ENCODE peak calls at places on chromosomes 16 and 17, in seven cellular contexts. O is IMR-90, R is A549, A is HepG2, P is H1, Q is GM12878, U is K562. M is an unnamed sample.

GRCh38 chr16:50570808-50571598 is 22.8 kb downstream of the NKD1 start:
- DNase-seq in O (no peak), A (no peak), P (no peak), U (no peak), R (no peak), Q (no peak), M (no peak)

GRCh38 chr16:55406651-55407050 is 72.3 kb upstream of the MMP2 start:
- DNase-seq in U (no peak), O (no peak), A (no peak), Q (no peak), P (no peak), R (no peak), M (no peak)

GRCh38 chr17:68871447-68871846 is 83.7 kb downstream of the ABCA8 start:
- DNase-seq in U (no peak), O (no peak), R (no peak), P (no peak), Q (no peak), A (no peak), M (no peak)

GRCh38 chr17:33983824-33984574 is 271.1 kb upstream of the CCL2 start:
- DNase-seq in U (no peak), A (no peak), P (no peak), R (no peak), Q (no peak), O (no peak), M (no peak)

GRCh38 chr17:73697872-73698271 is 53.6 kb upstream of the SDK2 start:
- DNase-seq in O (no peak), U (no peak), Q (no peak), A (peak; percentile 76), R (no peak), P (peak; percentile 46), M (no peak)

GRCh38 chr17:78315355-78316114 is 44.3 kb downstream of the SOCS3 start:
- DNase-seq in P (no peak), A (peak; percentile 45), U (peak; percentile 86), O (peak; percentile 92), Q (peak; percentile 33), R (peak; percentile 99), M (peak; percentile 88)

GRCh38 chr17:79019631-79020584 is 4.1 kb upstream of the C1QTNF1 start:
- DNase-seq in A (peak; percentile 79), O (peak; percentile 78), P (no peak), U (peak; percentile 56), R (peak; percentile 71), Q (no peak), M (peak; percentile 76)

GRCh38 chr16:11949527-11949926 is 7.7 kb upstream of the NPIPB2 start:
- DNase-seq in Q (no peak), A (peak; percentile 73), R (peak; percentile 55), P (peak; percentile 56), U (peak; percentile 58), O (peak; percentile 47), M (peak; percentile 28)

GRCh38 chr16:76800196-76800595 is 390.8 kb upstream of the MON1B start:
- DNase-seq in P (no peak), O (no peak), A (no peak), U (no peak), Q (no peak), R (no peak), M (no peak)

GRCh38 chr17:48544356-48545021 is 420 bp downstream of the HOXB2 start:
- DNase-seq in P (no peak), A (no peak), U (peak; percentile 73), Q (no peak), R (no peak), O (peak; percentile 93), M (no peak)

GRCh38 chr16:67227567-67227921 is 614 bp downstream of the TMEM208 start:
- DNase-seq in Q (no peak), A (no peak), P (no peak), R (no peak), O (no peak), U (no peak), M (no peak)

GRCh38 chr16:67260426-67261063 is 11.8 kb downstream of the SLC9A5 start:
- DNase-seq in A (peak; percentile 56), O (peak; percentile 72), P (no peak), Q (no peak), R (no peak), U (peak; percentile 63), M (no peak)

GRCh38 chr16:50133214-50133613 is 19.9 kb upstream of the TENT4B start:
- DNase-seq in U (no peak), Q (no peak), A (no peak), P (no peak), O (no peak), R (no peak), M (no peak)

GRCh38 chr17:81160306-81160705 is 5.0 kb upstream of the PVALEF start:
- DNase-seq in A (no peak), O (no peak), Q (no peak), R (no peak), P (no peak), U (no peak), M (no peak)

GRCh38 chr17:81161536-81161935 is 3.8 kb upstream of the PVALEF start:
- DNase-seq in U (no peak), R (no peak), A (no peak), Q (no peak), P (no peak), O (no peak), M (no peak)

GRCh38 chr17:81161972-81162371 is 3.3 kb upstream of the PVALEF start:
- DNase-seq in Q (no peak), R (no peak), P (no peak), A (no peak), U (no peak), O (no peak), M (no peak)

GRCh38 chr17:81159611-81160265 is 5.6 kb upstream of the PVALEF start:
- DNase-seq in O (no peak), Q (no peak), R (no peak), U (no peak), A (no peak), P (no peak), M (no peak)

DNA sequence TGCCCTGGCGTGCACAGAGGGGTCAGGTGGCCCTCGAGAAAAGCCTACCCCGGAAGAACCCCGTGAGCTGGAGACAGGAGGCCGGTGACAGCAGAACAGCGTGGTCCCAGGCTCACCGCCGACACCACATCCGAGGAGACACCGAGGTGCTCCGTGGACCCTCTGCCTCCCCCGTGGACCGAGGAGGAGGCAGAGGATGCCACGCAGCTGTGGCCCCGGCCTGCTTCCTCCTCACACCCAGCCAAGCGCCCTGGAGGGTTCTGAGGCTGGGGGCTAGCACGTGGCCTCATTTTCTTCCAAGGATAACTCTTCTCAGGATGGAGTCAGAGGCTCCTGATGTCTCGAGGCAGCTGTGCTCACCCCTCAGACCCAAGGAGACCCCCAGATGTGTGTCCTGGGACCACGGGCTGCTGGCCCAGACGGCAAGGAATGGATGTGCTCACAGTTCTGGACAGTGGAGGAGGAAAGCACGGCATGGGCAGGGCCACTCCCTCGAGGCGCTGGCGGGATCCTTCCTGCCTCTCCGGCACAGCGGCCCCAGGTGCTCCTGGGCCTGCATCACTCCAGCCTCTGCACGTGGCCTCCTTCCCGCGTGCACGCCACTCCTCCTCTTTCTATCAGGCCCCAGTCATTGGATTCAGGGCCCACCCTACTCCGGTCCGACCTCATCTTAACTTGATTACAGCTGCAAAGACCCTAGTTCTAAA is 4.4 kb upstream of the PVALEF start:
- DNase-seq in A (no peak), U (no peak), Q (no peak), R (no peak), P (no peak), O (no peak), M (no peak)
- TF ChIP-seq CEBPB in A (no peak), U (no peak), Q (no peak), R (no peak), P (no peak), O (no peak), M (no peak)

GRCh38 chr17:58630883-58631522 is 60.8 kb downstream of the TEX14 start:
- DNase-seq in O (no peak), P (peak; percentile 51), U (no peak), Q (no peak), A (no peak), R (no peak), M (peak; percentile 98)
- TF ChIP-seq CEBPB in O (no peak), P (no peak), U (no peak), Q (no peak), A (no peak), R (no peak), M (no peak)

GRCh38 chr16:83098536-83098935 is 471.8 kb downstream of the CDH13 start:
- DNase-seq in Q (no peak), A (no peak), O (no peak), U (no peak), P (no peak), R (no peak), M (no peak)

GRCh38 chr16:83100679-83101078 is 473.9 kb downstream of the CDH13 start:
- DNase-seq in O (no peak), P (no peak), Q (no peak), A (no peak), U (no peak), R (no peak), M (no peak)

DNA sequence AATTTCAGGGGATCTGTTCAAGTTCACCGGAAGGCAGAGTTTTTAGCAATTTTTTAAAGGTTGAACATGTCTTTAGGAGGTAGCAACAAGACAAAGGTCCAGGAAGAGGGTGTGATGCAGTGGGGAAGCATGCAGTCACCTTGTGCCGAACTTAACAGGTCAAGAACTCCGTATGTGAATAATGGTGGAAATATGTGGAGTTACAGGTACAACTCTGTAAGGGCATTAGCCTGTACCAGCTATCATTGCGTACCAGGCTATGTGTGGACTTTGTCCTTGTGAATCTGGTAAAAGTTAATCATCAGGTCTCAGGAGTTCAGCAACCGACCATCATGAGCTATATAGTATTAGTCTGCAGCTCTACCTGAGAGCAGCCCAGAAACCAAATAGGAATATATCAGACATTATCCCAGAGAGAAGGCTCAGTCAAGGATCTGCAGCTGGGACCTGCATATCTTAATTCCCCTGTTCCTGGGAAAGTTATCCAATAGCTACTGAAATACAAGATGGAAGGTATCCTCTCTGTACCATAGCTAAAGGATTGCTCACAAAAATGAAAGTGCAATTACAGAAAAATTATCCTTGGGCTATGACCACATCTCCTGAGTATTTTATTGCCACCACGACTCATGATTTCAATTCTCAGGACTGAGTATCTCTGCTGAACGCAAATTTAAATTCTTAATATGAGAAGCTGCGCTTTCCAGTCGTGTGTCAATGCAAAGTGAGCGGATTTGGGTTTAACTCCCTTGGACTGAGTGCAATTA is 469.3 kb downstream of the CDH13 start:
- DNase-seq in U (no peak), A (no peak), O (peak; percentile 70), Q (no peak), R (no peak), P (no peak), M (no peak)
- TF ChIP-seq CEBPB in U (no peak), A (no peak), O (peak; percentile 9), Q (no peak), R (no peak), P (no peak), M (no peak)

GRCh38 chr16:69111216-69111615 is 5.8 kb downstream of the HAS3 start:
- DNase-seq in O (no peak), R (no peak), P (no peak), U (no peak), Q (no peak), A (no peak), M (no peak)

GRCh38 chr16:69114346-69114975 is 9.0 kb downstream of the HAS3 start:
- DNase-seq in O (no peak), Q (no peak), A (no peak), P (no peak), R (no peak), U (no peak), M (no peak)

GRCh38 chr16:69111831-69112230 is 6.4 kb downstream of the HAS3 start:
- DNase-seq in P (no peak), R (no peak), U (no peak), A (no peak), Q (no peak), O (no peak), M (no peak)

GRCh38 chr16:69113216-69113615 is 7.8 kb downstream of the HAS3 start:
- DNase-seq in Q (no peak), R (no peak), O (no peak), A (no peak), U (no peak), P (no peak), M (no peak)

GRCh38 chr16:69112285-69113129 is 7.1 kb downstream of the HAS3 start:
- DNase-seq in R (peak; percentile 85), O (peak; percentile 25), Q (no peak), A (peak; percentile 62), U (peak; percentile 80), P (peak; percentile 90), M (no peak)
- TF ChIP-seq CEBPB in R (no peak), O (no peak), Q (no peak), A (no peak), U (no peak), P (no peak), M (no peak)

M was measured in HCT116.